ENCODE peak calls at places on chromosomes 13 and 19, in five cellular contexts. One of them, this sample, is unnamed.

GRCh38 chr19:42069619-42070293 is at the start of gene GRIK5:
- DNase-seq in pancreas: no peak
- DNase-seq in hypothalamus: peak
- DNase-seq in CD8-positive, alpha-beta memory T cell: no peak
- DNase-seq in activated naive CD4-positive, alpha-beta T cell treated with anti-CD3 and anti-CD28 coated beads, Interleukin-2, amount 10 ng/mL, durations not matched to agents 7 days and 5 days: no peak
- DNase-seq in this sample: no peak

GRCh38 chr19:10339380-10339960 is at the start of gene ICAM3:
- DNase-seq in pancreas: no peak
- DNase-seq in hypothalamus: no peak
- DNase-seq in CD8-positive, alpha-beta memory T cell: peak
- DNase-seq in activated naive CD4-positive, alpha-beta T cell treated with anti-CD3 and anti-CD28 coated beads, Interleukin-2, amount 10 ng/mL, durations not matched to agents 7 days and 5 days: peak
- DNase-seq in this sample: no peak

GRCh38 chr13:26220575-26220974 is 1.5 kb downstream of the RNF6 start:
- DNase-seq in pancreas: no peak
- DNase-seq in hypothalamus: no peak
- DNase-seq in CD8-positive, alpha-beta memory T cell: no peak
- DNase-seq in activated naive CD4-positive, alpha-beta T cell treated with anti-CD3 and anti-CD28 coated beads, Interleukin-2, amount 10 ng/mL, durations not matched to agents 7 days and 5 days: no peak
- DNase-seq in this sample: peak

GRCh38 chr13:98475521-98475920 is 101.4 kb downstream of the STK24 start:
- DNase-seq in pancreas: no peak
- DNase-seq in hypothalamus: no peak
- DNase-seq in CD8-positive, alpha-beta memory T cell: no peak
- DNase-seq in activated naive CD4-positive, alpha-beta T cell treated with anti-CD3 and anti-CD28 coated beads, Interleukin-2, amount 10 ng/mL, durations not matched to agents 7 days and 5 days: no peak
- DNase-seq in this sample: no peak

GRCh38 chr13:44763604-44764311 is 187.6 kb upstream of the TSC22D1 start:
- DNase-seq in pancreas: peak
- DNase-seq in hypothalamus: no peak
- DNase-seq in CD8-positive, alpha-beta memory T cell: no peak
- DNase-seq in activated naive CD4-positive, alpha-beta T cell treated with anti-CD3 and anti-CD28 coated beads, Interleukin-2, amount 10 ng/mL, durations not matched to agents 7 days and 5 days: no peak
- DNase-seq in this sample: no peak

GRCh38 chr13:86383561-86383960 is 584.3 kb upstream of the SLITRK6 start:
- DNase-seq in pancreas: no peak
- DNase-seq in hypothalamus: no peak
- DNase-seq in CD8-positive, alpha-beta memory T cell: no peak
- DNase-seq in activated naive CD4-positive, alpha-beta T cell treated with anti-CD3 and anti-CD28 coated beads, Interleukin-2, amount 10 ng/mL, durations not matched to agents 7 days and 5 days: no peak
- DNase-seq in this sample: no peak

GRCh38 chr19:40229484-40229883 is 3.0 kb upstream of the CCNP start:
- DNase-seq in pancreas: no peak
- DNase-seq in hypothalamus: no peak
- DNase-seq in CD8-positive, alpha-beta memory T cell: no peak
- DNase-seq in activated naive CD4-positive, alpha-beta T cell treated with anti-CD3 and anti-CD28 coated beads, Interleukin-2, amount 10 ng/mL, durations not matched to agents 7 days and 5 days: no peak
- DNase-seq in this sample: peak

GRCh38 chr13:51643114-51643881 is 59.0 kb downstream of the WDFY2 start:
- DNase-seq in pancreas: no peak
- DNase-seq in hypothalamus: no peak
- DNase-seq in CD8-positive, alpha-beta memory T cell: no peak
- DNase-seq in activated naive CD4-positive, alpha-beta T cell treated with anti-CD3 and anti-CD28 coated beads, Interleukin-2, amount 10 ng/mL, durations not matched to agents 7 days and 5 days: no peak
- DNase-seq in this sample: no peak

GRCh38 chr19:19224852-19225494 is 13.2 kb downstream of the NCAN start:
- DNase-seq in pancreas: peak
- DNase-seq in hypothalamus: no peak
- DNase-seq in CD8-positive, alpha-beta memory T cell: peak
- DNase-seq in activated naive CD4-positive, alpha-beta T cell treated with anti-CD3 and anti-CD28 coated beads, Interleukin-2, amount 10 ng/mL, durations not matched to agents 7 days and 5 days: peak
- DNase-seq in this sample: no peak

GRCh38 chr19:58538257-58539168 is 5.4 kb upstream of the TRIM28 start:
- DNase-seq in pancreas: peak
- DNase-seq in hypothalamus: no peak
- DNase-seq in CD8-positive, alpha-beta memory T cell: peak
- DNase-seq in activated naive CD4-positive, alpha-beta T cell treated with anti-CD3 and anti-CD28 coated beads, Interleukin-2, amount 10 ng/mL, durations not matched to agents 7 days and 5 days: peak
- DNase-seq in this sample: no peak

GRCh38 chr13:104327217-104327616 is 1261.0 kb upstream of the SLC10A2 start:
- DNase-seq in pancreas: no peak
- DNase-seq in hypothalamus: no peak
- DNase-seq in CD8-positive, alpha-beta memory T cell: no peak
- DNase-seq in activated naive CD4-positive, alpha-beta T cell treated with anti-CD3 and anti-CD28 coated beads, Interleukin-2, amount 10 ng/mL, durations not matched to agents 7 days and 5 days: no peak
- DNase-seq in this sample: no peak

GRCh38 chr13:77300176-77301141 is 26.4 kb downstream of the MYCBP2 start:
- DNase-seq in pancreas: no peak
- DNase-seq in hypothalamus: no peak
- DNase-seq in CD8-positive, alpha-beta memory T cell: no peak
- DNase-seq in activated naive CD4-positive, alpha-beta T cell treated with anti-CD3 and anti-CD28 coated beads, Interleukin-2, amount 10 ng/mL, durations not matched to agents 7 days and 5 days: no peak
- DNase-seq in this sample: no peak

GRCh38 chr19:35031072-35031881 is 1.0 kb downstream of the SCN1B start:
- DNase-seq in pancreas: no peak
- DNase-seq in hypothalamus: peak
- DNase-seq in CD8-positive, alpha-beta memory T cell: no peak
- DNase-seq in activated naive CD4-positive, alpha-beta T cell treated with anti-CD3 and anti-CD28 coated beads, Interleukin-2, amount 10 ng/mL, durations not matched to agents 7 days and 5 days: no peak
- DNase-seq in this sample: no peak

GRCh38 chr13:50410921-50411712 is 395.9 kb downstream of the KCNRG start:
- DNase-seq in pancreas: no peak
- DNase-seq in hypothalamus: no peak
- DNase-seq in CD8-positive, alpha-beta memory T cell: no peak
- DNase-seq in activated naive CD4-positive, alpha-beta T cell treated with anti-CD3 and anti-CD28 coated beads, Interleukin-2, amount 10 ng/mL, durations not matched to agents 7 days and 5 days: no peak
- DNase-seq in this sample: peak

GRCh38 chr19:38025908-38026307 is 118.9 kb downstream of the SIPA1L3 start:
- DNase-seq in pancreas: no peak
- DNase-seq in hypothalamus: no peak
- DNase-seq in CD8-positive, alpha-beta memory T cell: no peak
- DNase-seq in activated naive CD4-positive, alpha-beta T cell treated with anti-CD3 and anti-CD28 coated beads, Interleukin-2, amount 10 ng/mL, durations not matched to agents 7 days and 5 days: no peak
- DNase-seq in this sample: no peak

GRCh38 chr19:17110599-17110966 is 35.0 kb downstream of the MYO9B start:
- DNase-seq in pancreas: no peak
- DNase-seq in hypothalamus: no peak
- DNase-seq in CD8-positive, alpha-beta memory T cell: no peak
- DNase-seq in activated naive CD4-positive, alpha-beta T cell treated with anti-CD3 and anti-CD28 coated beads, Interleukin-2, amount 10 ng/mL, durations not matched to agents 7 days and 5 days: no peak
- DNase-seq in this sample: no peak

GRCh38 chr19:7928741-7929701 is 3.1 kb upstream of the CTXN1 start:
- DNase-seq in pancreas: peak
- DNase-seq in hypothalamus: no peak
- DNase-seq in CD8-positive, alpha-beta memory T cell: peak
- DNase-seq in activated naive CD4-positive, alpha-beta T cell treated with anti-CD3 and anti-CD28 coated beads, Interleukin-2, amount 10 ng/mL, durations not matched to agents 7 days and 5 days: peak
- DNase-seq in this sample: no peak

GRCh38 chr13:112619730-112620639 is 32.0 kb upstream of the TUBGCP3 start:
- DNase-seq in pancreas: no peak
- DNase-seq in hypothalamus: no peak
- DNase-seq in CD8-positive, alpha-beta memory T cell: no peak
- DNase-seq in activated naive CD4-positive, alpha-beta T cell treated with anti-CD3 and anti-CD28 coated beads, Interleukin-2, amount 10 ng/mL, durations not matched to agents 7 days and 5 days: no peak
- DNase-seq in this sample: no peak

GRCh38 chr19:3825286-3825956 is 39.2 kb upstream of the MATK start:
- DNase-seq in pancreas: no peak
- DNase-seq in hypothalamus: no peak
- DNase-seq in CD8-positive, alpha-beta memory T cell: no peak
- DNase-seq in activated naive CD4-positive, alpha-beta T cell treated with anti-CD3 and anti-CD28 coated beads, Interleukin-2, amount 10 ng/mL, durations not matched to agents 7 days and 5 days: no peak
- DNase-seq in this sample: no peak

GRCh38 chr19:34256835-34257558 is 2.6 kb downstream of the GARRE1 start:
- DNase-seq in pancreas: no peak
- DNase-seq in hypothalamus: no peak
- DNase-seq in CD8-positive, alpha-beta memory T cell: no peak
- DNase-seq in activated naive CD4-positive, alpha-beta T cell treated with anti-CD3 and anti-CD28 coated beads, Interleukin-2, amount 10 ng/mL, durations not matched to agents 7 days and 5 days: no peak
- DNase-seq in this sample: no peak

GRCh38 chr13:25848822-25849740 is 202.7 kb downstream of the SHISA2 start:
- DNase-seq in pancreas: no peak
- DNase-seq in hypothalamus: no peak
- DNase-seq in CD8-positive, alpha-beta memory T cell: no peak
- DNase-seq in activated naive CD4-positive, alpha-beta T cell treated with anti-CD3 and anti-CD28 coated beads, Interleukin-2, amount 10 ng/mL, durations not matched to agents 7 days and 5 days: no peak
- DNase-seq in this sample: no peak

GRCh38 chr13:66774046-66774445 is 456.1 kb downstream of the PCDH9 start:
- DNase-seq in pancreas: no peak
- DNase-seq in hypothalamus: no peak
- DNase-seq in CD8-positive, alpha-beta memory T cell: no peak
- DNase-seq in activated naive CD4-positive, alpha-beta T cell treated with anti-CD3 and anti-CD28 coated beads, Interleukin-2, amount 10 ng/mL, durations not matched to agents 7 days and 5 days: no peak
- DNase-seq in this sample: no peak

GRCh38 chr13:114140131-114140908 is 7.9 kb upstream of the RASA3 start:
- DNase-seq in pancreas: no peak
- DNase-seq in hypothalamus: no peak
- DNase-seq in CD8-positive, alpha-beta memory T cell: peak
- DNase-seq in activated naive CD4-positive, alpha-beta T cell treated with anti-CD3 and anti-CD28 coated beads, Interleukin-2, amount 10 ng/mL, durations not matched to agents 7 days and 5 days: peak
- DNase-seq in this sample: no peak

GRCh38 chr13:110546389-110546788 is 15.1 kb downstream of the RAB20 start:
- DNase-seq in pancreas: no peak
- DNase-seq in hypothalamus: no peak
- DNase-seq in CD8-positive, alpha-beta memory T cell: no peak
- DNase-seq in activated naive CD4-positive, alpha-beta T cell treated with anti-CD3 and anti-CD28 coated beads, Interleukin-2, amount 10 ng/mL, durations not matched to agents 7 days and 5 days: no peak
- DNase-seq in this sample: no peak

GRCh38 chr19:48633148-48634035 is 3.8 kb downstream of the DBP start:
- DNase-seq in pancreas: peak
- DNase-seq in hypothalamus: no peak
- DNase-seq in CD8-positive, alpha-beta memory T cell: no peak
- DNase-seq in activated naive CD4-positive, alpha-beta T cell treated with anti-CD3 and anti-CD28 coated beads, Interleukin-2, amount 10 ng/mL, durations not matched to agents 7 days and 5 days: no peak
- DNase-seq in this sample: no peak

GRCh38 chr19:35868823-35869326 is 501 bp downstream of the APLP1 start:
- DNase-seq in pancreas: no peak
- DNase-seq in hypothalamus: no peak
- DNase-seq in CD8-positive, alpha-beta memory T cell: no peak
- DNase-seq in activated naive CD4-positive, alpha-beta T cell treated with anti-CD3 and anti-CD28 coated beads, Interleukin-2, amount 10 ng/mL, durations not matched to agents 7 days and 5 days: no peak
- DNase-seq in this sample: no peak

GRCh38 chr13:50080856-50081105 is 65.5 kb downstream of the KCNRG start:
- DNase-seq in pancreas: no peak
- DNase-seq in hypothalamus: no peak
- DNase-seq in CD8-positive, alpha-beta memory T cell: peak
- DNase-seq in activated naive CD4-positive, alpha-beta T cell treated with anti-CD3 and anti-CD28 coated beads, Interleukin-2, amount 10 ng/mL, durations not matched to agents 7 days and 5 days: no peak
- DNase-seq in this sample: no peak

GRCh38 chr19:3335431-3336350 is 30.7 kb upstream of the NFIC start:
- DNase-seq in pancreas: peak
- DNase-seq in hypothalamus: peak
- DNase-seq in CD8-positive, alpha-beta memory T cell: no peak
- DNase-seq in activated naive CD4-positive, alpha-beta T cell treated with anti-CD3 and anti-CD28 coated beads, Interleukin-2, amount 10 ng/mL, durations not matched to agents 7 days and 5 days: no peak
- DNase-seq in this sample: no peak

GRCh38 chr13:60765700-60766411 is 368.8 kb downstream of the TDRD3 start:
- DNase-seq in pancreas: no peak
- DNase-seq in hypothalamus: no peak
- DNase-seq in CD8-positive, alpha-beta memory T cell: no peak
- DNase-seq in activated naive CD4-positive, alpha-beta T cell treated with anti-CD3 and anti-CD28 coated beads, Interleukin-2, amount 10 ng/mL, durations not matched to agents 7 days and 5 days: no peak
- DNase-seq in this sample: no peak

GRCh38 chr13:113789167-113789566 is 30.1 kb downstream of the TMEM255B start:
- DNase-seq in pancreas: no peak
- DNase-seq in hypothalamus: no peak
- DNase-seq in CD8-positive, alpha-beta memory T cell: no peak
- DNase-seq in activated naive CD4-positive, alpha-beta T cell treated with anti-CD3 and anti-CD28 coated beads, Interleukin-2, amount 10 ng/mL, durations not matched to agents 7 days and 5 days: no peak
- DNase-seq in this sample: no peak

GRCh38 chr13:99977334-99977911 is 4.2 kb upstream of the ZIC2 start:
- DNase-seq in pancreas: no peak
- DNase-seq in hypothalamus: no peak
- DNase-seq in CD8-positive, alpha-beta memory T cell: no peak
- DNase-seq in activated naive CD4-positive, alpha-beta T cell treated with anti-CD3 and anti-CD28 coated beads, Interleukin-2, amount 10 ng/mL, durations not matched to agents 7 days and 5 days: no peak
- DNase-seq in this sample: no peak

GRCh38 chr19:15374796-15375440 is 4.7 kb downstream of the AKAP8 start:
- DNase-seq in pancreas: no peak
- DNase-seq in hypothalamus: no peak
- DNase-seq in CD8-positive, alpha-beta memory T cell: no peak
- DNase-seq in activated naive CD4-positive, alpha-beta T cell treated with anti-CD3 and anti-CD28 coated beads, Interleukin-2, amount 10 ng/mL, durations not matched to agents 7 days and 5 days: no peak
- DNase-seq in this sample: no peak

GRCh38 chr19:7507884-7508283 is 8.0 kb upstream of the ZNF358 start:
- DNase-seq in pancreas: peak
- DNase-seq in hypothalamus: peak
- DNase-seq in CD8-positive, alpha-beta memory T cell: no peak
- DNase-seq in activated naive CD4-positive, alpha-beta T cell treated with anti-CD3 and anti-CD28 coated beads, Interleukin-2, amount 10 ng/mL, durations not matched to agents 7 days and 5 days: no peak
- DNase-seq in this sample: peak

GRCh38 chr13:23159587-23160240 is 21.1 kb upstream of the SGCG start:
- DNase-seq in pancreas: no peak
- DNase-seq in hypothalamus: no peak
- DNase-seq in CD8-positive, alpha-beta memory T cell: no peak
- DNase-seq in activated naive CD4-positive, alpha-beta T cell treated with anti-CD3 and anti-CD28 coated beads, Interleukin-2, amount 10 ng/mL, durations not matched to agents 7 days and 5 days: no peak
- DNase-seq in this sample: no peak

This sample was measured in Panc1.